ENCODE peak calls at places on chromosomes 1 and 21, in six cellular contexts. L, V, W, I, Z and J are unnamed samples.

GRCh38 chr1:118185083-118185899 is at the start of gene SPAG17:
- DNase-seq in L (peak; percentile 48), V (peak; percentile 47), W (peak; percentile 38), I (peak; percentile 21), Z (no peak), J (peak; percentile 81)

GRCh38 chr1:160975026-160975425 is 20.4 kb upstream of the ITLN2 start:
- DNase-seq in L (no peak), V (no peak), W (no peak), I (no peak), Z (no peak), J (no peak)

GRCh38 chr1:164794310-164794709 is 235.3 kb downstream of the PBX1 start:
- DNase-seq in L (no peak), V (no peak), W (no peak), I (peak; percentile 94), Z (no peak), J (no peak)

GRCh38 chr1:186220101-186220500 is 155.0 kb downstream of the TPR start:
- DNase-seq in L (no peak), V (no peak), W (no peak), I (no peak), Z (no peak), J (no peak)

GRCh38 chr1:119147626-119148180 is 7.2 kb upstream of the WARS2 start:
- DNase-seq in L (no peak), V (no peak), W (no peak), I (peak; percentile 24), Z (no peak), J (no peak)

GRCh38 chr1:65425697-65426096 is 5.2 kb downstream of the LEPR start:
- DNase-seq in L (no peak), V (no peak), W (no peak), I (peak; percentile 74), Z (peak; percentile 82), J (no peak)

GRCh38 chr1:176774224-176774623 is 311.2 kb downstream of the PAPPA2 start:
- DNase-seq in L (no peak), V (no peak), W (no peak), I (no peak), Z (no peak), J (no peak)

GRCh38 chr1:152398812-152399698 is 15.0 kb downstream of the CRNN start:
- DNase-seq in L (no peak), V (no peak), W (no peak), I (no peak), Z (peak; percentile 25), J (peak; percentile 57)

GRCh38 chr1:241789061-241789460 is 58.9 kb upstream of the EXO1 start:
- DNase-seq in L (no peak), V (no peak), W (no peak), I (no peak), Z (no peak), J (no peak)

GRCh38 chr21:43299441-43300277 is 127.3 kb downstream of the SIK1 start:
- DNase-seq in L (no peak), V (peak; percentile 72), W (peak; percentile 17), I (no peak), Z (peak; percentile 87), J (no peak)

GRCh38 chr1:228902781-228903572 is 167.7 kb downstream of the RHOU start:
- DNase-seq in L (peak; percentile 85), V (peak; percentile 82), W (peak; percentile 83), I (peak; percentile 99), Z (peak; percentile 91), J (peak; percentile 83)

GRCh38 chr1:29465755-29466154 is 229.4 kb downstream of the PTPRU start:
- DNase-seq in L (no peak), V (no peak), W (no peak), I (peak; percentile 23), Z (peak; percentile 33), J (no peak)

GRCh38 chr1:119294728-119295127 is 73.9 kb upstream of the HAO2 start:
- DNase-seq in L (no peak), V (no peak), W (no peak), I (no peak), Z (peak; percentile 61), J (no peak)

GRCh38 chr21:36188081-36188681 is 31.6 kb downstream of the DOP1B start:
- DNase-seq in L (peak; percentile 79), V (no peak), W (peak; percentile 54), I (no peak), Z (peak; percentile 50), J (peak; percentile 85)

GRCh38 chr1:231803353-231803752 is 176.8 kb downstream of the DISC1 start:
- DNase-seq in L (no peak), V (no peak), W (no peak), I (peak; percentile 49), Z (no peak), J (no peak)

GRCh38 chr1:177983824-177984528 is 14.1 kb upstream of the SEC16B start:
- DNase-seq in L (peak; percentile 21), V (no peak), W (no peak), I (peak; percentile 98), Z (peak; percentile 7), J (no peak)

GRCh38 chr1:243739335-243740003 is 110.6 kb downstream of the AKT3 start:
- DNase-seq in L (no peak), V (no peak), W (peak; percentile 25), I (no peak), Z (peak; percentile 1), J (no peak)
- H3K27ac ChIP-seq in L (no peak overlapping the region), V (no peak overlapping the region), W (peak overlapping the region; percentile 92), I (peak overlapping the region; percentile 16), Z (no peak overlapping the region), J (no peak overlapping the region)

GRCh38 chr1:203028067-203028783 is 1.9 kb downstream of the PPFIA4 start:
- DNase-seq in L (no peak), V (no peak), W (no peak), I (no peak), Z (no peak), J (no peak)

GRCh38 chr1:203028784-203029553 is 2.7 kb downstream of the PPFIA4 start:
- DNase-seq in L (no peak), V (no peak), W (no peak), I (no peak), Z (no peak), J (peak; percentile 60)

GRCh38 chr1:203026666-203027663 is 674 bp downstream of the PPFIA4 start:
- DNase-seq in L (no peak), V (no peak), W (no peak), I (no peak), Z (no peak), J (no peak)

GRCh38 chr1:203031467-203031866 is 5.2 kb downstream of the PPFIA4 start:
- DNase-seq in L (no peak), V (no peak), W (no peak), I (no peak), Z (no peak), J (no peak)

DNA sequence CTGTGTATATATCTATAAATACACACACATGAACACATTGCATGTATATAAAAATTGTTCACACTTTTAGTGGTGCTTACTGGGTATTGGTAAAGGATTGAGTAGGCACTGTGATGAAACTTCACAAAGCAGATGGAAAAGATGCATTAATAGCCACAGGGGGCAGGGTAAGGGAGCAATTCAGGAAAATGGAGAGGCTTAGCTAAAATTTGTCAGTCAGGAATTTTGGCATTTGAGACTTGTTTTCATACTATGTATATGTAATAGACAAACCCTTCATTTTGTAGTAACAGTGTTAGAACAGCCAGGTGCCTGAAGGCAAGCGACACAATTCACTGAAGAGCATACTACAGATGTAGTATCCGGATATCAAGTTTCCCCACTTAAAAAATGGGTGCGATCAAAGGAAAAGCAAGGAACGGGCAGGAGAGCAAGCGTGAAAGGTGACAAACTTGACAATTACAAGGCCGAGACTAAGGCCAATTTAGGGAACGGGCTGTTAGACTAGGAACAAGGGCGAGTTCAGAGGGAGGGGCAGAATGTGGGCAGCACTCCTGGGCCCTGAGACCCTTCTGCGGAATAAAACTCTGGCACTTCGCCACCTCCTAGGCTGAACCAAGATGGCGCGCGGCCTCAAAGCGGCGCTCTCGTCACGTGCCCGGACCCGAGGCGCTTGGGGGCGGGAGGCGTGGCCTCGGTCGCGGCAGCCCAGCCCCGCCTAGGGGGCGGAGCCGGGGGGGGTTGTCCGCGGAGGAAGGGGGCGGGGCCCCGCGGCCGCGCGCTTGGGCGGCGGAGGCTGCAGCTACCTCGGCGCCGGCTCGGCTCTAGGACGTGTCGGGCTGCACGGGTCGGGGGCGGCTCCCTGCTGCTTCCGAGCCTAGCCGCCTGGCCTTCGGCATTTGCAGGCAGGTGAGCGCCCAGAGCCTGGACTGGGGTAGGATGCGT is at the start of gene PPFIA4:
- DNase-seq in L (peak; percentile 87), V (peak; percentile 73), W (peak; percentile 89), I (peak; percentile 75), Z (no peak), J (peak; percentile 84)
- TF ChIP-seq CTCF in L (no peak), V (no peak), W (no peak), I (no peak), Z (peak; percentile 11), J (no peak)

GRCh38 chr1:225842788-225843425 is 33.0 kb downstream of the EPHX1 start:
- DNase-seq in L (no peak), V (no peak), W (no peak), I (no peak), Z (no peak), J (no peak)
- TF ChIP-seq POLR2A in L (no peak), V (no peak), W (no peak), I (no peak), Z (no peak), J (no peak)

GRCh38 chr1:154884868-154885706 is 15.0 kb upstream of the KCNN3 start:
- DNase-seq in L (no peak), V (no peak), W (no peak), I (no peak), Z (peak; percentile 37), J (no peak)
- H3K27ac ChIP-seq in L (no peak overlapping the region), V (peak overlapping the region; percentile 9), W (no peak overlapping the region), I (no peak overlapping the region), Z (peak overlapping the region; percentile 29), J (no peak overlapping the region)

GRCh38 chr1:223133824-223134435 is 9.1 kb downstream of the TLR5 start:
- DNase-seq in L (peak; percentile 87), V (peak; percentile 60), W (peak; percentile 88), I (peak; percentile 78), Z (peak; percentile 41), J (peak; percentile 89)
- TF ChIP-seq CTCF in L (peak; percentile 97), V (peak; percentile 98), W (peak; percentile 91), I (peak; percentile 93), Z (peak; percentile 91), J (no peak)

GRCh38 chr1:64302194-64302593 is 98.8 kb downstream of the UBE2U start:
- DNase-seq in L (no peak), V (no peak), W (no peak), I (no peak), Z (no peak), J (no peak)
- TF ChIP-seq POLR2A in L (no peak), V (no peak), W (no peak), I (no peak), Z (no peak), J (no peak)